ENCODE peak calls at places on chromosomes 11 and 22, in ten cellular contexts. M, V, X, P, T, B, Q, O, D and U are unnamed samples.

GRCh38 chr11:75627879-75628668 is 40.8 kb downstream of the MAP6 start:
- DNase-seq in B (no peak), Q (no peak), P (no peak), V (no peak), D (no peak), M (no peak), T (no peak), X (no peak), O (no peak), U (no peak)

GRCh38 chr11:9568854-9569587 is 4.4 kb upstream of the WEE1 start:
- DNase-seq in Q (peak), X (peak), P (peak), T (peak), O (peak), M (peak), V (no peak), D (peak), B (no peak), U (no peak)

GRCh38 chr11:94768602-94769511 is 701 bp downstream of the AMOTL1 start:
- DNase-seq in Q (no peak), X (peak), B (peak), P (peak), O (peak), V (peak), D (no peak), M (peak), T (peak), U (peak)

GRCh38 chr11:69437001-69437875 is 44.2 kb upstream of the LINC01488 start:
- DNase-seq in M (no peak), O (no peak), Q (no peak), V (no peak), B (peak), P (no peak), D (no peak), X (peak), T (no peak), U (no peak)

GRCh38 chr11:46369458-46370152 is 11.9 kb upstream of the MDK start:
- DNase-seq in V (no peak), Q (peak), M (no peak), X (no peak), P (peak), B (peak), T (peak), D (no peak), O (peak), U (peak)

GRCh38 chr22:42317691-42318547 is 47.5 kb upstream of the TCF20 start:
- DNase-seq in Q (no peak), T (peak), D (peak), B (no peak), M (peak), V (no peak), P (peak), X (peak), O (no peak), U (no peak)

GRCh38 chr22:32823024-32823730 is 21.7 kb downstream of the TIMP3 start:
- DNase-seq in P (peak), O (no peak), X (peak), D (no peak), B (no peak), T (peak), Q (peak), M (no peak), V (no peak), U (no peak)

GRCh38 chr11:102427068-102427467 is 25.5 kb downstream of the TMEM123 start:
- DNase-seq in Q (no peak), M (no peak), O (no peak), B (no peak), T (no peak), D (no peak), P (no peak), V (no peak), X (no peak), U (no peak)

GRCh38 chr11:65663634-65664200 is 1.0 kb upstream of the RELA start:
- DNase-seq in B (peak), M (no peak), O (peak), P (peak), D (no peak), T (peak), V (peak), Q (no peak), X (peak), U (no peak)
- TF ChIP-seq POLR2A in B (no peak), M (peak), O (no peak), P (no peak), D (no peak), T (no peak), V (no peak), Q (no peak), X (no peak), U (peak)

GRCh38 chr11:16356751-16357365 is 512 bp upstream of the SOX6 start:
- DNase-seq in P (no peak), O (no peak), V (no peak), M (no peak), D (no peak), T (no peak), B (no peak), X (no peak), Q (no peak), U (no peak)
- TF ChIP-seq POLR2AphosphoS5 in P (no peak), O (no peak), V (no peak), M (no peak), D (no peak), T (no peak), B (no peak), X (no peak), Q (no peak), U (no peak)

GRCh38 chr11:765025-765801 is 12.1 kb downstream of the GATD1 start:
- DNase-seq in X (peak), O (peak), B (peak), P (peak), M (no peak), Q (peak), D (peak), V (no peak), T (peak), U (no peak)
- TF ChIP-seq POLR2A in X (no peak), O (no peak), B (no peak), P (no peak), M (no peak), Q (no peak), D (no peak), V (no peak), T (no peak), U (peak)

GRCh38 chr22:28029201-28029948 is 110.3 kb upstream of the PITPNB start:
- DNase-seq in M (peak), V (no peak), Q (no peak), B (peak), T (peak), X (no peak), D (peak), P (peak), O (peak), U (no peak)
- TF ChIP-seq POLR2AphosphoS5 in M (peak), V (no peak), Q (no peak), B (peak), T (peak), X (peak), D (no peak), P (no peak), O (peak), U (no peak)

DNA sequence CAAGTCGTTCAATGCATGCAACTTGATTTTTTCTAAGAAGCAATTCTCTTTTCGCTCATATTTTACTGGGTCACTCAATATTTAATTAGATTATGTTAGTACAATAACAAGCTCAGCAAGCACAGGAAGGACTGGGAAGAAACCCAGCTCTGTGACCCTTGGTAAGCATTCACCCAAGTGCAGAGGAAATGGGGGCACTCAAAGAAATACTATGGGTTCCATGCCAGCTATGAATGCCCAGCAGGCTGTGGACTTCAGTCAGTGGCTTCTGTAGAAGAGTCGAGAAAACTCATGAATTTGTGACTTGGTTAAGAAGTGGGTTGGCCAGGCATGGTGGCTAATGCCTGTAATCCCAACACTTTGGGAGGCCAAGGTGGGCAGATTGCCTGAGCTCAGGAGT is 123.6 kb downstream of the GALNT18 start:
- DNase-seq in X (no peak), Q (no peak), O (no peak), M (no peak), D (no peak), T (no peak), B (no peak), V (no peak), P (no peak), U (no peak)
- TF ChIP-seq POLR2A in X (no peak), Q (no peak), O (no peak), M (no peak), D (no peak), T (no peak), B (no peak), V (no peak), P (no peak), U (no peak)

DNA sequence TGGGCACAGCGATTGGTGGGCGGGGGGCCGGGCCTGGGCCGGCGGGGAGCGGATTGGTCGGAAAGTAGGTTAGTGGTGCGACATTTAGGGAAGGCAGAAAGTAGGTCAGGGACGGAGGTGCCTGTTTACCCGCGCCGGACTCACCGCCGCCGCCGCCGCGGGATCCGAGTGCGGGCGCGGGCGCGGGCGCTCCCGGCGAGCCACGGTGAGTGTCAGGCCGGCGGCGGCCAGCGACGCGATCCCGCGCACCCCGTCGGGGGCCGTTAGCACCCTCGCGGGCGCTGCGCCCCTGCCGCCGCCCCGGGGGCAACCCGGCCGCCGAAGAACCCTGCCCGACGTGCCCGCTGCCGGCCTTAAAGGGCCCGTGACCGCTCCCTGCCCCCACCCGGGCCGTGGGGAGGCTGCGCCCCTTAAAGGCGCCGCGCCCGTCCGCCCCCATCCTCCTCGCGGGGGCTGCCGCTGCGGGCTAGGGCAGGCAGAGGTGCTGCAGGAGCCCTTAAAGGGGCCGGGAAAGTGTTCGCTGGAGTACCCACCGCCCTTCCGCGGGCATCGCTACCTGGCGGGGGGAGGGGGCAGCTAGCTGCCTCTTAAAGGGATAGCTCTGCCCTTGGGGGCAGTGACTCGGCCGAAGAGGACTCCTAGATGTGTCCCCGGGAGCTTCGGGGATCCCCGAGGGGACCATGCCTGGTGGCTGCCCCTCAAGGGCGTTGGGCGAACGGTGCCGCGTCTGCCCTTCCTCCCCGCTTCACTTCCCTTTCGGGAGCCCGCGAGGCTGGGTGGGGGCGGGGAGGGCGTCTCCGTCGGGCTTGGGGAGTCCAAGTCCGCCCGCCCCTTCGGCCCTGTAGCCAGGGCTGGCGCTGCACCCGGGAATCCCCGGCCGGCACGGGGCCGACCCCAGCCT is at the start of gene BMAL1:
- DNase-seq in D (peak), V (peak), Q (no peak), M (peak), X (peak), B (peak), P (peak), T (peak), O (no peak), U (peak)
- TF ChIP-seq POLR2AphosphoS5 in D (peak), V (no peak), Q (peak), M (no peak), X (peak), B (peak), P (peak), T (no peak), O (peak), U (no peak)

DNA sequence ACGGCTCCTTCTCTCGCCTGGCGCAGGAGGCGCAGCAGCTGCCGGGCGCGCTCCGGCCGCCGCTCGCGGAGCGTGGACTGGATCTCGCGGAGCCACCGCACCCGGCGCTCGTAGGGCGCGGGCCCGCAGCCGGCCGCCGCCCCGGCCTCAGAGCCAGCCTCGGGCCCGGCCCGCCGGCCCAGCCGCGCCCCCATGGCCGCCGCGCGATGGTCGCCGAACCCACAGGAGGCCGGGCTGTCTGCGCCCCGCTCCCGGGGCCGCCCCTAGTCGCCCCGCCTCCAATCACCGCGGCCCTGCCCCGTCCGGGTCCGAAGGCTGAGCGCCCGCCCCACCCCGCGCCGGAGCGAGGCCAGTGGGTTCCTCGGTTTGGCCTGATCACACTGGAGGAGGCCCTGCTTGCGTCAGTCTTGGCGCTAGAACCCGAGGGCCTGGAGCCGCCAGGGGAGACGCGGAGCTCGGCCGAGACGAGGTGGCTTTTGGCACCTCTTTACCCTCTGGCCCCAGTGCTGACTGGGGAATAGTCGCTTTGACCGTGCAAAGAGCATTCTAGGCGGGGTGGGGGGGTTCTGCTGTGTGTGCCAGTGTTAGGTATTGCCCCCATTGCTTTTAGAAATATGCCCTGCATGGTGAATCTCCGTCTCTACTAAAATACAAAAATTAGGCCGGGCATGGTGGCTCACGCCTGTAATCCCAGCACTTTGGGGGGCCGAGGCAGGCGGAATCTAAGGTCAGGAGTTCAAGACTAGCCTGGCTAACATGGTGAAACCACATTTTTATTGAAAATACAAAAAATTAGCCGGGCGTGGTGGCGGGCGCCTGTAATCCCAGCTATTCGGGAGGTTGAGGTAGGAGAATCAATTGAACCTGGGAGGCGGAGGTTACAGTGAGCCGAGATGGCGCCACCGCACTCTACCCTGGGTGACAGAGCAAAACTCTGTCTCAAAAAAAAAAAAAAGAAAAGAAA is at the start of gene LRRC75B:
- DNase-seq in T (peak), X (peak), P (peak), O (peak), D (peak), M (peak), Q (peak), B (peak), V (peak), U (peak)
- TF ChIP-seq POLR2A in T (no peak), X (no peak), P (peak), O (no peak), D (no peak), M (peak), Q (no peak), B (no peak), V (no peak), U (no peak)

GRCh38 chr11:27464155-27464759 is 8.3 kb downstream of the LGR4 start:
- DNase-seq in V (no peak), D (peak), O (no peak), Q (no peak), X (no peak), B (no peak), T (no peak), P (no peak), M (no peak), U (no peak)
- TF ChIP-seq POLR2AphosphoS5 in V (no peak), D (no peak), O (no peak), Q (no peak), X (no peak), B (no peak), T (no peak), P (no peak), M (no peak), U (no peak)

GRCh38 chr11:114197799-114198500 is 98.2 kb upstream of the NNMT start:
- DNase-seq in T (peak), X (peak), B (peak), D (peak), Q (no peak), O (peak), P (peak), V (no peak), M (peak), U (no peak)
- TF ChIP-seq POLR2A in T (no peak), X (peak), B (no peak), D (no peak), Q (no peak), O (peak), P (peak), V (no peak), M (peak), U (no peak)